ENCODE peak calls at places on chromosome 16, in eight cellular contexts. One of them, this sample, is unnamed.

GRCh38 chr16:51150894-51151320 is at the start of gene SALL1:
- DNase-seq in heart right ventricle: no peak
- DNase-seq in RWPE2: no peak
- DNase-seq in BE2C: no peak
- DNase-seq in endodermal cell: peak
- DNase-seq in CD8-positive, alpha-beta T cell: no peak
- DNase-seq in mucosa of descending colon: no peak
- DNase-seq in tibial artery: no peak
- DNase-seq in this sample: no peak

GRCh38 chr16:3364774-3365427 is 9.2 kb downstream of the OR2C1 start:
- DNase-seq in endodermal cell: peak
- DNase-seq in mucosa of descending colon: peak
- DNase-seq in tibial artery: peak
- DNase-seq in heart right ventricle: peak
- DNase-seq in BE2C: peak
- DNase-seq in CD8-positive, alpha-beta T cell: peak
- DNase-seq in RWPE2: peak
- DNase-seq in this sample: peak

GRCh38 chr16:67277999-67278772 is 1.1 kb upstream of the PLEKHG4 start:
- DNase-seq in tibial artery: peak
- DNase-seq in CD8-positive, alpha-beta T cell: no peak
- DNase-seq in heart right ventricle: no peak
- DNase-seq in BE2C: no peak
- DNase-seq in endodermal cell: no peak
- DNase-seq in mucosa of descending colon: peak
- DNase-seq in RWPE2: no peak
- DNase-seq in this sample: no peak

GRCh38 chr16:50265260-50265659 is 1.1 kb upstream of the ADCY7 start:
- DNase-seq in heart right ventricle: no peak
- DNase-seq in mucosa of descending colon: peak
- DNase-seq in tibial artery: no peak
- DNase-seq in BE2C: peak
- DNase-seq in RWPE2: peak
- DNase-seq in CD8-positive, alpha-beta T cell: no peak
- DNase-seq in endodermal cell: peak
- DNase-seq in this sample: peak

GRCh38 chr16:65375651-65376050 is 253.8 kb upstream of the CDH11 start:
- DNase-seq in BE2C: no peak
- DNase-seq in endodermal cell: no peak
- DNase-seq in tibial artery: no peak
- DNase-seq in heart right ventricle: no peak
- DNase-seq in RWPE2: no peak
- DNase-seq in CD8-positive, alpha-beta T cell: no peak
- DNase-seq in mucosa of descending colon: no peak
- DNase-seq in this sample: no peak

GRCh38 chr16:86072328-86073102 is 173.6 kb downstream of the IRF8 start:
- DNase-seq in BE2C: peak
- DNase-seq in heart right ventricle: peak
- DNase-seq in tibial artery: peak
- DNase-seq in endodermal cell: peak
- DNase-seq in RWPE2: peak
- DNase-seq in mucosa of descending colon: peak
- DNase-seq in CD8-positive, alpha-beta T cell: no peak
- DNase-seq in this sample: peak

GRCh38 chr16:66270333-66270927 is 96.1 kb upstream of the CDH5 start:
- DNase-seq in tibial artery: no peak
- DNase-seq in BE2C: peak
- DNase-seq in heart right ventricle: peak
- DNase-seq in endodermal cell: peak
- DNase-seq in RWPE2: peak
- DNase-seq in CD8-positive, alpha-beta T cell: peak
- DNase-seq in mucosa of descending colon: peak
- DNase-seq in this sample: peak

GRCh38 chr16:82379601-82380000 is 209.6 kb upstream of the MPHOSPH6 start:
- DNase-seq in mucosa of descending colon: no peak
- DNase-seq in heart right ventricle: no peak
- DNase-seq in tibial artery: no peak
- DNase-seq in BE2C: no peak
- DNase-seq in endodermal cell: no peak
- DNase-seq in RWPE2: no peak
- DNase-seq in CD8-positive, alpha-beta T cell: no peak
- DNase-seq in this sample: no peak

GRCh38 chr16:52470601-52471000 is 76.3 kb downstream of the TOX3 start:
- DNase-seq in RWPE2: no peak
- DNase-seq in heart right ventricle: no peak
- DNase-seq in mucosa of descending colon: no peak
- DNase-seq in tibial artery: no peak
- DNase-seq in BE2C: no peak
- DNase-seq in CD8-positive, alpha-beta T cell: no peak
- DNase-seq in endodermal cell: no peak
- DNase-seq in this sample: no peak

GRCh38 chr16:54176376-54176901 is 110.1 kb downstream of the IRX3 start:
- DNase-seq in mucosa of descending colon: peak
- DNase-seq in CD8-positive, alpha-beta T cell: no peak
- DNase-seq in endodermal cell: peak
- DNase-seq in tibial artery: no peak
- DNase-seq in heart right ventricle: no peak
- DNase-seq in BE2C: no peak
- DNase-seq in RWPE2: no peak
- DNase-seq in this sample: no peak

GRCh38 chr16:55487048-55487803 is 8.2 kb downstream of the MMP2 start:
- DNase-seq in endodermal cell: no peak
- DNase-seq in tibial artery: peak
- DNase-seq in RWPE2: no peak
- DNase-seq in mucosa of descending colon: no peak
- DNase-seq in heart right ventricle: no peak
- DNase-seq in CD8-positive, alpha-beta T cell: no peak
- DNase-seq in BE2C: no peak
- DNase-seq in this sample: no peak

DNA sequence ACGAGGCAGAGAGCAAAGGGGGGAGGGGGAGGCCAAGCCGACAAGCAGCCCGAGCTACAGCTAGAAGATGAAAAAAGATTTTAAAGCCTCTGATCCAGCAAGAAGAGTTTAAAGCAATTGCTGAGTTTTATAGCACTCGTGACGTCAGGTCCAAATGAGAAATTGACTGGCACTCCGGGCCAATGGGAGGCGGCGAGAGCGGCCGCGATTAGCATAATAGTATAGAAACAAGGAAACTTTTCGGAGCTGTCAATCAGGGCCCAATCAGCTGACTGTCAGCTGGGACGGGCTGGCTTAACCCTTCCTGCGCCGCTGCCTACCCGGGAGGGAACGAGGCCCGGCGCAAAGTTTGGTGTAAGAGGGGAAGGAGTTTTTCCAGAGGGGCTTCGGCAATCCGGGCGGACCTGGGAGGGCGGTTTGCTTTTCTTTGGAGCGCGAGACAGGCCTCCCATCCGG is at the start of gene MAF:
- DNase-seq in tibial artery: peak
- DNase-seq in heart right ventricle: peak
- DNase-seq in mucosa of descending colon: peak
- DNase-seq in BE2C: no peak
- DNase-seq in CD8-positive, alpha-beta T cell: peak
- DNase-seq in endodermal cell: peak
- DNase-seq in RWPE2: peak
- DNase-seq in this sample: peak
- TF ChIP-seq CTCF in tibial artery: no peak
- TF ChIP-seq CTCF in heart right ventricle: no peak
- TF ChIP-seq CTCF in mucosa of descending colon: no peak
- TF ChIP-seq CTCF in BE2C: no peak
- TF ChIP-seq CTCF in CD8-positive, alpha-beta T cell: no peak
- TF ChIP-seq CTCF in endodermal cell: no peak
- TF ChIP-seq CTCF in RWPE2: no peak
- TF ChIP-seq CTCF in this sample: no peak

GRCh38 chr16:84090212-84090611 is 26.5 kb downstream of the MBTPS1 start:
- DNase-seq in endodermal cell: no peak
- DNase-seq in BE2C: no peak
- DNase-seq in CD8-positive, alpha-beta T cell: no peak
- DNase-seq in RWPE2: no peak
- DNase-seq in tibial artery: no peak
- DNase-seq in mucosa of descending colon: no peak
- DNase-seq in heart right ventricle: no peak
- DNase-seq in this sample: no peak

GRCh38 chr16:84086996-84087395 is 29.7 kb downstream of the MBTPS1 start:
- DNase-seq in mucosa of descending colon: no peak
- DNase-seq in tibial artery: no peak
- DNase-seq in CD8-positive, alpha-beta T cell: no peak
- DNase-seq in RWPE2: no peak
- DNase-seq in endodermal cell: no peak
- DNase-seq in heart right ventricle: no peak
- DNase-seq in BE2C: no peak
- DNase-seq in this sample: no peak

GRCh38 chr16:84086357-84086756 is 30.4 kb downstream of the MBTPS1 start:
- DNase-seq in heart right ventricle: peak
- DNase-seq in mucosa of descending colon: no peak
- DNase-seq in CD8-positive, alpha-beta T cell: no peak
- DNase-seq in RWPE2: no peak
- DNase-seq in tibial artery: no peak
- DNase-seq in BE2C: no peak
- DNase-seq in endodermal cell: no peak
- DNase-seq in this sample: no peak

GRCh38 chr16:84087461-84088151 is 29.1 kb downstream of the MBTPS1 start:
- DNase-seq in BE2C: no peak
- DNase-seq in RWPE2: no peak
- DNase-seq in CD8-positive, alpha-beta T cell: no peak
- DNase-seq in endodermal cell: no peak
- DNase-seq in heart right ventricle: no peak
- DNase-seq in tibial artery: no peak
- DNase-seq in mucosa of descending colon: no peak
- DNase-seq in this sample: no peak

GRCh38 chr16:84088695-84089395 is 27.9 kb downstream of the MBTPS1 start:
- DNase-seq in CD8-positive, alpha-beta T cell: no peak
- DNase-seq in heart right ventricle: peak
- DNase-seq in RWPE2: no peak
- DNase-seq in endodermal cell: no peak
- DNase-seq in tibial artery: no peak
- DNase-seq in mucosa of descending colon: peak
- DNase-seq in BE2C: peak
- DNase-seq in this sample: peak
- TF ChIP-seq CTCF in CD8-positive, alpha-beta T cell: peak
- TF ChIP-seq CTCF in heart right ventricle: no peak
- TF ChIP-seq CTCF in RWPE2: no peak
- TF ChIP-seq CTCF in endodermal cell: peak
- TF ChIP-seq CTCF in tibial artery: no peak
- TF ChIP-seq CTCF in mucosa of descending colon: no peak
- TF ChIP-seq CTCF in BE2C: peak
- TF ChIP-seq CTCF in this sample: no peak

DNA sequence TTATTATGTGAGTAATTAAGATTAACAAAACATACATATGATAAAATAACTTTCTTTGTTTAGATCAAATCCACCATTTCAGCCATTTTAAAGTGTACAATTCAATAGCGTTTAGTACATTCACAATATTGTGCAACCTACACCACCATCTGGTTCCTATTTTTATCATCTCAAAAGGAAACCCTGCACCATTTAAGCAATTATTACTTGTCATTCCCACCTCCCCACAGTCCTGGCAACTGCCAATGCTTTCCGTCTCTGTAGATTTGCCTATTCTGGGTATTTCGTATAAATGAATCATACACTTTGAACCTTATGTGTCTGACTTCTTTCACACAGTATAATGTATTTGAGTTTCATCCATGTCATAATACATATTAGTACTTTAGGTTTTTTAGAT is 162.5 kb upstream of the CNTNAP4 start:
- DNase-seq in tibial artery: no peak
- DNase-seq in endodermal cell: no peak
- DNase-seq in BE2C: no peak
- DNase-seq in heart right ventricle: no peak
- DNase-seq in RWPE2: no peak
- DNase-seq in CD8-positive, alpha-beta T cell: no peak
- DNase-seq in mucosa of descending colon: no peak
- DNase-seq in this sample: no peak
- TF ChIP-seq CTCF in tibial artery: no peak
- TF ChIP-seq CTCF in endodermal cell: no peak
- TF ChIP-seq CTCF in BE2C: no peak
- TF ChIP-seq CTCF in heart right ventricle: no peak
- TF ChIP-seq CTCF in RWPE2: no peak
- TF ChIP-seq CTCF in CD8-positive, alpha-beta T cell: no peak
- TF ChIP-seq CTCF in mucosa of descending colon: no peak
- TF ChIP-seq CTCF in this sample: no peak

GRCh38 chr16:1729445-1729844 is 23.4 kb downstream of the MAPK8IP3 start:
- DNase-seq in heart right ventricle: no peak
- DNase-seq in mucosa of descending colon: no peak
- DNase-seq in RWPE2: no peak
- DNase-seq in endodermal cell: no peak
- DNase-seq in BE2C: no peak
- DNase-seq in tibial artery: no peak
- DNase-seq in CD8-positive, alpha-beta T cell: no peak
- DNase-seq in this sample: no peak
- TF ChIP-seq CTCF in heart right ventricle: no peak
- TF ChIP-seq CTCF in mucosa of descending colon: no peak
- TF ChIP-seq CTCF in RWPE2: no peak
- TF ChIP-seq CTCF in endodermal cell: no peak
- TF ChIP-seq CTCF in BE2C: no peak
- TF ChIP-seq CTCF in tibial artery: no peak
- TF ChIP-seq CTCF in CD8-positive, alpha-beta T cell: no peak
- TF ChIP-seq CTCF in this sample: no peak

DNA sequence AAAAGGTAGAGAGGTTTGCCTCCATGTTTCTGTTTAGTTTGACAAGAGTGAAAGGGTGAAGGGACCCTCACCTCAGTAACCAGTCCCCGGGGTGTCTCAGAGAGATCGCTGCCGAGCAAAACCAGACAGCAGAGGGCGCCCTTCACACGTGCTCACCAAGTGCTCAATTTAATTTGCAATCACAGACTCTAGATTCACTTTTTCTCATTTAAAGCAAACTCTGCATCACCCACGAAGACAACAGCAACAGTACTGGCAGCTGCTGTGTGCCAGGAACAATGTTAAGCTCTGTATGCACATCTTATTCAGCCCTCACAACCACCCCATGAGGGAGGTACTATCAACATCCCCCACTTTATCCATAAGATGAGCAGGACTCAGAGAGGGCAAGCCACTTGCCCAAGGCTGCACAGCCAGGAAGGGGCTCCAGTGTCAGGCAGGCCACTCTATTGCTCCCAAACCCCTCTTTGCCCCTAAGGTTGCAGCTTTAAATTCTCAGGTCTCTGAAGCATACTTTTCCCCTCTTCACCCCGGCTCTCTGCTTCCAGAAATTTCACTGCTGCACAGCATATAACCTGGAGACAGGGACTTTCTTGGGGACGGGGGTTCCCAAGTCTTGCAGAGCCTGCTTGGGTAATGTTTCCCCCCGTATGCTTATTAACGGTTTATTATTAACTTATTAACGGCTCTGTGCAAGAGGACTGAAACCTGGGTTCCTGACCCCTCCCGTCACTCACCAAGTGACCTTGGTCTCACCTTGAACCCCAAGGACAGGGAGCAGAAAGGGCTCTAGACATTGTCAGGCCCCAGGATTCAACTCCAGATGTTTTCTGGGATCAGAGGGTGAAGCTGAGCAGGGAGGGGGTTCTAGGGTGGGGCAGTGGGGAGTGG is 70.9 kb downstream of the CNGB1 start:
- DNase-seq in BE2C: peak
- DNase-seq in endodermal cell: peak
- DNase-seq in RWPE2: no peak
- DNase-seq in tibial artery: peak
- DNase-seq in CD8-positive, alpha-beta T cell: peak
- DNase-seq in mucosa of descending colon: peak
- DNase-seq in heart right ventricle: peak
- DNase-seq in this sample: peak
- TF ChIP-seq CTCF in BE2C: peak
- TF ChIP-seq CTCF in endodermal cell: peak
- TF ChIP-seq CTCF in RWPE2: peak
- TF ChIP-seq CTCF in tibial artery: peak
- TF ChIP-seq CTCF in CD8-positive, alpha-beta T cell: peak
- TF ChIP-seq CTCF in mucosa of descending colon: peak
- TF ChIP-seq CTCF in heart right ventricle: peak
- TF ChIP-seq CTCF in this sample: peak

This sample was measured in Peyer's patch.